ENCODE peak calls at places on chromosome 21, in seven cellular contexts. A, E, W, X, K, C and S are unnamed samples.

GRCh38 chr21:20997308-20997632 is 939 bp upstream of the NCAM2 start:
- DNase-seq in A (no peak), E (no peak), W (no peak), X (no peak), K (no peak), C (peak), S (peak)

GRCh38 chr21:45085700-45086099 is 11.3 kb downstream of the ADARB1 start:
- DNase-seq in A (no peak), E (no peak), W (no peak), X (no peak), K (no peak), C (no peak), S (no peak)

GRCh38 chr21:33540711-33541104 is 1.2 kb downstream of the GART start:
- DNase-seq in A (no peak), E (no peak), W (no peak), X (no peak), K (no peak), C (no peak), S (no peak)

GRCh38 chr21:28923439-28923975 is 69.2 kb downstream of the LTN1 start:
- DNase-seq in A (no peak), E (no peak), W (no peak), X (no peak), K (no peak), C (no peak), S (no peak)

GRCh38 chr21:25934130-25934529 is 199.4 kb downstream of the GABPA start:
- DNase-seq in A (no peak), E (no peak), W (no peak), X (no peak), K (no peak), C (peak), S (no peak)

GRCh38 chr21:42833439-42833815 is 45.9 kb downstream of the WDR4 start:
- DNase-seq in A (no peak), E (peak), W (no peak), X (peak), K (no peak), C (peak), S (peak)

GRCh38 chr21:23452384-23453083 is 2154.7 kb downstream of the MRPL39 start:
- DNase-seq in A (no peak), E (peak), W (no peak), X (no peak), K (no peak), C (no peak), S (no peak)

GRCh38 chr21:27648560-27648959 is 681.7 kb upstream of the ADAMTS5 start:
- DNase-seq in A (no peak), E (no peak), W (no peak), X (no peak), K (no peak), C (peak), S (no peak)

GRCh38 chr21:14716761-14717396 is 170.8 kb upstream of the SAMSN1 start:
- DNase-seq in A (no peak), E (no peak), W (no peak), X (no peak), K (no peak), C (no peak), S (no peak)